ENCODE peak calls at places on chromosomes 4 and X, in nine cellular contexts. One of them, this sample, is unnamed.

GRCh38 chr4:6716958-6717655 is 1.1 kb downstream of the BLOC1S4 start:
- DNase-seq in AG08395: no peak
- DNase-seq in bronchial epithelial cell: no peak
- DNase-seq in RWPE1: no peak
- DNase-seq in stimulated activated CD4-positive, alpha-beta T cell treated with anti-CD3 and anti-CD28 coated beads, Interleukin-4, amount 100 ng/mL, for 48 hours: no peak
- DNase-seq in NCI-H2081: no peak
- DNase-seq in keratinocyte: no peak
- DNase-seq in activated naive CD8-positive, alpha-beta T cell treated with anti-CD3 and anti-CD28 coated beads, Interleukin-2, amount 50 U/mL, for 24 hours: no peak
- DNase-seq in A549: no peak
- DNase-seq in this sample: no peak

GRCh38 chrX:20664774-20665173 is 398.1 kb upstream of the RPS6KA3 start:
- DNase-seq in AG08395: no peak
- DNase-seq in bronchial epithelial cell: no peak
- DNase-seq in activated naive CD8-positive, alpha-beta T cell treated with anti-CD3 and anti-CD28 coated beads, Interleukin-2, amount 50 U/mL, for 24 hours: no peak
- DNase-seq in keratinocyte: no peak
- DNase-seq in stimulated activated CD4-positive, alpha-beta T cell treated with anti-CD3 and anti-CD28 coated beads, Interleukin-4, amount 100 ng/mL, for 48 hours: no peak
- DNase-seq in RWPE1: no peak
- DNase-seq in A549: no peak
- DNase-seq in NCI-H2081: no peak
- DNase-seq in this sample: no peak

GRCh38 chr4:168522371-168522770 is 25.5 kb downstream of the PALLD start:
- DNase-seq in bronchial epithelial cell: no peak
- DNase-seq in A549: no peak
- DNase-seq in activated naive CD8-positive, alpha-beta T cell treated with anti-CD3 and anti-CD28 coated beads, Interleukin-2, amount 50 U/mL, for 24 hours: no peak
- DNase-seq in AG08395: no peak
- DNase-seq in NCI-H2081: no peak
- DNase-seq in stimulated activated CD4-positive, alpha-beta T cell treated with anti-CD3 and anti-CD28 coated beads, Interleukin-4, amount 100 ng/mL, for 48 hours: no peak
- DNase-seq in RWPE1: no peak
- DNase-seq in keratinocyte: no peak
- DNase-seq in this sample: no peak

GRCh38 chr4:13298655-13299054 is 185.5 kb downstream of the RAB28 start:
- DNase-seq in bronchial epithelial cell: no peak
- DNase-seq in stimulated activated CD4-positive, alpha-beta T cell treated with anti-CD3 and anti-CD28 coated beads, Interleukin-4, amount 100 ng/mL, for 48 hours: no peak
- DNase-seq in RWPE1: no peak
- DNase-seq in NCI-H2081: no peak
- DNase-seq in activated naive CD8-positive, alpha-beta T cell treated with anti-CD3 and anti-CD28 coated beads, Interleukin-2, amount 50 U/mL, for 24 hours: no peak
- DNase-seq in AG08395: no peak
- DNase-seq in A549: no peak
- DNase-seq in keratinocyte: no peak
- DNase-seq in this sample: no peak

GRCh38 chr4:106369456-106370060 is 980 bp upstream of the GIMD1 start:
- DNase-seq in stimulated activated CD4-positive, alpha-beta T cell treated with anti-CD3 and anti-CD28 coated beads, Interleukin-4, amount 100 ng/mL, for 48 hours: peak
- DNase-seq in bronchial epithelial cell: peak
- DNase-seq in activated naive CD8-positive, alpha-beta T cell treated with anti-CD3 and anti-CD28 coated beads, Interleukin-2, amount 50 U/mL, for 24 hours: peak
- DNase-seq in A549: peak
- DNase-seq in AG08395: peak
- DNase-seq in keratinocyte: peak
- DNase-seq in RWPE1: peak
- DNase-seq in NCI-H2081: peak
- DNase-seq in this sample: peak

GRCh38 chrX:17527135-17527701 is 152.2 kb downstream of the NHS start:
- DNase-seq in NCI-H2081: no peak
- DNase-seq in stimulated activated CD4-positive, alpha-beta T cell treated with anti-CD3 and anti-CD28 coated beads, Interleukin-4, amount 100 ng/mL, for 48 hours: no peak
- DNase-seq in activated naive CD8-positive, alpha-beta T cell treated with anti-CD3 and anti-CD28 coated beads, Interleukin-2, amount 50 U/mL, for 24 hours: no peak
- DNase-seq in RWPE1: no peak
- DNase-seq in bronchial epithelial cell: no peak
- DNase-seq in AG08395: no peak
- DNase-seq in keratinocyte: no peak
- DNase-seq in A549: no peak
- DNase-seq in this sample: no peak

GRCh38 chr4:163193717-163194116 is 27.0 kb upstream of the NAF1 start:
- DNase-seq in RWPE1: no peak
- DNase-seq in bronchial epithelial cell: no peak
- DNase-seq in activated naive CD8-positive, alpha-beta T cell treated with anti-CD3 and anti-CD28 coated beads, Interleukin-2, amount 50 U/mL, for 24 hours: no peak
- DNase-seq in AG08395: no peak
- DNase-seq in A549: no peak
- DNase-seq in NCI-H2081: no peak
- DNase-seq in keratinocyte: no peak
- DNase-seq in stimulated activated CD4-positive, alpha-beta T cell treated with anti-CD3 and anti-CD28 coated beads, Interleukin-4, amount 100 ng/mL, for 48 hours: no peak
- DNase-seq in this sample: no peak

GRCh38 chrX:17247144-17247543 is 127.9 kb upstream of the NHS start:
- DNase-seq in stimulated activated CD4-positive, alpha-beta T cell treated with anti-CD3 and anti-CD28 coated beads, Interleukin-4, amount 100 ng/mL, for 48 hours: no peak
- DNase-seq in NCI-H2081: no peak
- DNase-seq in keratinocyte: no peak
- DNase-seq in activated naive CD8-positive, alpha-beta T cell treated with anti-CD3 and anti-CD28 coated beads, Interleukin-2, amount 50 U/mL, for 24 hours: no peak
- DNase-seq in RWPE1: no peak
- DNase-seq in AG08395: no peak
- DNase-seq in bronchial epithelial cell: no peak
- DNase-seq in A549: peak
- DNase-seq in this sample: no peak

GRCh38 chrX:6738518-6739470 is 203.9 kb upstream of the VCX3A start:
- DNase-seq in NCI-H2081: no peak
- DNase-seq in bronchial epithelial cell: no peak
- DNase-seq in activated naive CD8-positive, alpha-beta T cell treated with anti-CD3 and anti-CD28 coated beads, Interleukin-2, amount 50 U/mL, for 24 hours: no peak
- DNase-seq in RWPE1: no peak
- DNase-seq in stimulated activated CD4-positive, alpha-beta T cell treated with anti-CD3 and anti-CD28 coated beads, Interleukin-4, amount 100 ng/mL, for 48 hours: no peak
- DNase-seq in A549: no peak
- DNase-seq in keratinocyte: no peak
- DNase-seq in AG08395: no peak
- DNase-seq in this sample: no peak

GRCh38 chrX:151828434-151829080 is 84.1 kb upstream of the MAGEA4 start:
- DNase-seq in bronchial epithelial cell: peak
- DNase-seq in NCI-H2081: no peak
- DNase-seq in A549: no peak
- DNase-seq in activated naive CD8-positive, alpha-beta T cell treated with anti-CD3 and anti-CD28 coated beads, Interleukin-2, amount 50 U/mL, for 24 hours: no peak
- DNase-seq in AG08395: no peak
- DNase-seq in stimulated activated CD4-positive, alpha-beta T cell treated with anti-CD3 and anti-CD28 coated beads, Interleukin-4, amount 100 ng/mL, for 48 hours: no peak
- DNase-seq in keratinocyte: no peak
- DNase-seq in RWPE1: peak
- DNase-seq in this sample: peak

GRCh38 chr4:23717528-23718248 is 172.2 kb downstream of the PPARGC1A start:
- DNase-seq in RWPE1: peak
- DNase-seq in bronchial epithelial cell: peak
- DNase-seq in keratinocyte: no peak
- DNase-seq in NCI-H2081: peak
- DNase-seq in stimulated activated CD4-positive, alpha-beta T cell treated with anti-CD3 and anti-CD28 coated beads, Interleukin-4, amount 100 ng/mL, for 48 hours: no peak
- DNase-seq in A549: peak
- DNase-seq in activated naive CD8-positive, alpha-beta T cell treated with anti-CD3 and anti-CD28 coated beads, Interleukin-2, amount 50 U/mL, for 24 hours: no peak
- DNase-seq in AG08395: peak
- DNase-seq in this sample: peak

GRCh38 chrX:127457161-127457560 is 595.0 kb downstream of the ACTRT1 start:
- DNase-seq in bronchial epithelial cell: peak
- DNase-seq in activated naive CD8-positive, alpha-beta T cell treated with anti-CD3 and anti-CD28 coated beads, Interleukin-2, amount 50 U/mL, for 24 hours: no peak
- DNase-seq in A549: no peak
- DNase-seq in AG08395: no peak
- DNase-seq in keratinocyte: no peak
- DNase-seq in stimulated activated CD4-positive, alpha-beta T cell treated with anti-CD3 and anti-CD28 coated beads, Interleukin-4, amount 100 ng/mL, for 48 hours: no peak
- DNase-seq in RWPE1: no peak
- DNase-seq in NCI-H2081: no peak
- DNase-seq in this sample: no peak

GRCh38 chr4:168598191-168598590 is 101.3 kb downstream of the PALLD start:
- DNase-seq in AG08395: peak
- DNase-seq in NCI-H2081: no peak
- DNase-seq in RWPE1: no peak
- DNase-seq in A549: no peak
- DNase-seq in keratinocyte: no peak
- DNase-seq in bronchial epithelial cell: peak
- DNase-seq in stimulated activated CD4-positive, alpha-beta T cell treated with anti-CD3 and anti-CD28 coated beads, Interleukin-4, amount 100 ng/mL, for 48 hours: no peak
- DNase-seq in activated naive CD8-positive, alpha-beta T cell treated with anti-CD3 and anti-CD28 coated beads, Interleukin-2, amount 50 U/mL, for 24 hours: no peak
- DNase-seq in this sample: peak

GRCh38 chr4:538542-539142 is 37.5 kb downstream of the TMEM271 start:
- DNase-seq in AG08395: no peak
- DNase-seq in keratinocyte: no peak
- DNase-seq in RWPE1: no peak
- DNase-seq in A549: no peak
- DNase-seq in bronchial epithelial cell: no peak
- DNase-seq in NCI-H2081: no peak
- DNase-seq in activated naive CD8-positive, alpha-beta T cell treated with anti-CD3 and anti-CD28 coated beads, Interleukin-2, amount 50 U/mL, for 24 hours: no peak
- DNase-seq in stimulated activated CD4-positive, alpha-beta T cell treated with anti-CD3 and anti-CD28 coated beads, Interleukin-4, amount 100 ng/mL, for 48 hours: no peak
- DNase-seq in this sample: no peak

GRCh38 chr4:55184600-55185523 is 59.5 kb upstream of the KDR start:
- DNase-seq in RWPE1: no peak
- DNase-seq in NCI-H2081: peak
- DNase-seq in keratinocyte: peak
- DNase-seq in bronchial epithelial cell: no peak
- DNase-seq in AG08395: peak
- DNase-seq in stimulated activated CD4-positive, alpha-beta T cell treated with anti-CD3 and anti-CD28 coated beads, Interleukin-4, amount 100 ng/mL, for 48 hours: no peak
- DNase-seq in activated naive CD8-positive, alpha-beta T cell treated with anti-CD3 and anti-CD28 coated beads, Interleukin-2, amount 50 U/mL, for 24 hours: peak
- DNase-seq in A549: peak
- DNase-seq in this sample: no peak

GRCh38 chrX:41781500-41781899 is 57.5 kb downstream of the GPR82 start:
- DNase-seq in A549: peak
- DNase-seq in stimulated activated CD4-positive, alpha-beta T cell treated with anti-CD3 and anti-CD28 coated beads, Interleukin-4, amount 100 ng/mL, for 48 hours: no peak
- DNase-seq in RWPE1: peak
- DNase-seq in NCI-H2081: peak
- DNase-seq in AG08395: peak
- DNase-seq in keratinocyte: no peak
- DNase-seq in activated naive CD8-positive, alpha-beta T cell treated with anti-CD3 and anti-CD28 coated beads, Interleukin-2, amount 50 U/mL, for 24 hours: no peak
- DNase-seq in bronchial epithelial cell: peak
- DNase-seq in this sample: peak

GRCh38 chr4:99300934-99301333 is 10.1 kb upstream of the ADH1A start:
- DNase-seq in NCI-H2081: peak
- DNase-seq in stimulated activated CD4-positive, alpha-beta T cell treated with anti-CD3 and anti-CD28 coated beads, Interleukin-4, amount 100 ng/mL, for 48 hours: no peak
- DNase-seq in RWPE1: peak
- DNase-seq in A549: peak
- DNase-seq in activated naive CD8-positive, alpha-beta T cell treated with anti-CD3 and anti-CD28 coated beads, Interleukin-2, amount 50 U/mL, for 24 hours: no peak
- DNase-seq in keratinocyte: no peak
- DNase-seq in bronchial epithelial cell: peak
- DNase-seq in AG08395: peak
- DNase-seq in this sample: peak

GRCh38 chr4:73583661-73584060 is 36.6 kb downstream of the RASSF6 start:
- DNase-seq in stimulated activated CD4-positive, alpha-beta T cell treated with anti-CD3 and anti-CD28 coated beads, Interleukin-4, amount 100 ng/mL, for 48 hours: no peak
- DNase-seq in A549: no peak
- DNase-seq in bronchial epithelial cell: no peak
- DNase-seq in RWPE1: no peak
- DNase-seq in activated naive CD8-positive, alpha-beta T cell treated with anti-CD3 and anti-CD28 coated beads, Interleukin-2, amount 50 U/mL, for 24 hours: no peak
- DNase-seq in NCI-H2081: no peak
- DNase-seq in keratinocyte: no peak
- DNase-seq in AG08395: no peak
- DNase-seq in this sample: no peak

GRCh38 chrX:150370589-150371312 is 7.6 kb downstream of the MAMLD1 start:
- DNase-seq in A549: no peak
- DNase-seq in AG08395: no peak
- DNase-seq in bronchial epithelial cell: no peak
- DNase-seq in activated naive CD8-positive, alpha-beta T cell treated with anti-CD3 and anti-CD28 coated beads, Interleukin-2, amount 50 U/mL, for 24 hours: no peak
- DNase-seq in keratinocyte: no peak
- DNase-seq in NCI-H2081: no peak
- DNase-seq in RWPE1: no peak
- DNase-seq in stimulated activated CD4-positive, alpha-beta T cell treated with anti-CD3 and anti-CD28 coated beads, Interleukin-4, amount 100 ng/mL, for 48 hours: no peak
- DNase-seq in this sample: no peak

GRCh38 chrX:150770623-150771022 is 77.4 kb downstream of the MTMR1 start:
- DNase-seq in bronchial epithelial cell: no peak
- DNase-seq in keratinocyte: no peak
- DNase-seq in NCI-H2081: no peak
- DNase-seq in A549: no peak
- DNase-seq in stimulated activated CD4-positive, alpha-beta T cell treated with anti-CD3 and anti-CD28 coated beads, Interleukin-4, amount 100 ng/mL, for 48 hours: no peak
- DNase-seq in RWPE1: no peak
- DNase-seq in AG08395: no peak
- DNase-seq in activated naive CD8-positive, alpha-beta T cell treated with anti-CD3 and anti-CD28 coated beads, Interleukin-2, amount 50 U/mL, for 24 hours: no peak
- DNase-seq in this sample: no peak

GRCh38 chr4:84966382-84967291 is at the start of gene WDFY3:
- DNase-seq in A549: peak
- DNase-seq in NCI-H2081: peak
- DNase-seq in activated naive CD8-positive, alpha-beta T cell treated with anti-CD3 and anti-CD28 coated beads, Interleukin-2, amount 50 U/mL, for 24 hours: peak
- DNase-seq in AG08395: peak
- DNase-seq in stimulated activated CD4-positive, alpha-beta T cell treated with anti-CD3 and anti-CD28 coated beads, Interleukin-4, amount 100 ng/mL, for 48 hours: peak
- DNase-seq in bronchial epithelial cell: peak
- DNase-seq in keratinocyte: no peak
- DNase-seq in RWPE1: peak
- DNase-seq in this sample: peak

GRCh38 chrX:45524296-45524695 is 323.6 kb upstream of the DIPK2B start:
- DNase-seq in activated naive CD8-positive, alpha-beta T cell treated with anti-CD3 and anti-CD28 coated beads, Interleukin-2, amount 50 U/mL, for 24 hours: no peak
- DNase-seq in NCI-H2081: peak
- DNase-seq in stimulated activated CD4-positive, alpha-beta T cell treated with anti-CD3 and anti-CD28 coated beads, Interleukin-4, amount 100 ng/mL, for 48 hours: no peak
- DNase-seq in A549: no peak
- DNase-seq in keratinocyte: no peak
- DNase-seq in RWPE1: no peak
- DNase-seq in AG08395: no peak
- DNase-seq in bronchial epithelial cell: peak
- DNase-seq in this sample: peak

GRCh38 chrX:94204524-94204923 is 530.5 kb downstream of the FAM133A start:
- DNase-seq in keratinocyte: no peak
- DNase-seq in A549: no peak
- DNase-seq in AG08395: no peak
- DNase-seq in stimulated activated CD4-positive, alpha-beta T cell treated with anti-CD3 and anti-CD28 coated beads, Interleukin-4, amount 100 ng/mL, for 48 hours: no peak
- DNase-seq in activated naive CD8-positive, alpha-beta T cell treated with anti-CD3 and anti-CD28 coated beads, Interleukin-2, amount 50 U/mL, for 24 hours: no peak
- DNase-seq in bronchial epithelial cell: no peak
- DNase-seq in NCI-H2081: no peak
- DNase-seq in RWPE1: no peak
- DNase-seq in this sample: peak

GRCh38 chrX:17046478-17047097 is 100.1 kb downstream of the REPS2 start:
- DNase-seq in stimulated activated CD4-positive, alpha-beta T cell treated with anti-CD3 and anti-CD28 coated beads, Interleukin-4, amount 100 ng/mL, for 48 hours: peak
- DNase-seq in A549: peak
- DNase-seq in AG08395: peak
- DNase-seq in bronchial epithelial cell: peak
- DNase-seq in NCI-H2081: peak
- DNase-seq in RWPE1: peak
- DNase-seq in keratinocyte: no peak
- DNase-seq in activated naive CD8-positive, alpha-beta T cell treated with anti-CD3 and anti-CD28 coated beads, Interleukin-2, amount 50 U/mL, for 24 hours: peak
- DNase-seq in this sample: peak

GRCh38 chr4:56979674-56980073 is 978 bp downstream of the POLR2B start:
- DNase-seq in activated naive CD8-positive, alpha-beta T cell treated with anti-CD3 and anti-CD28 coated beads, Interleukin-2, amount 50 U/mL, for 24 hours: peak
- DNase-seq in keratinocyte: no peak
- DNase-seq in A549: no peak
- DNase-seq in RWPE1: no peak
- DNase-seq in AG08395: no peak
- DNase-seq in stimulated activated CD4-positive, alpha-beta T cell treated with anti-CD3 and anti-CD28 coated beads, Interleukin-4, amount 100 ng/mL, for 48 hours: peak
- DNase-seq in NCI-H2081: no peak
- DNase-seq in bronchial epithelial cell: peak
- DNase-seq in this sample: peak

GRCh38 chr4:8264106-8264505 is 5.4 kb upstream of the HTRA3 start:
- DNase-seq in NCI-H2081: no peak
- DNase-seq in RWPE1: no peak
- DNase-seq in AG08395: no peak
- DNase-seq in activated naive CD8-positive, alpha-beta T cell treated with anti-CD3 and anti-CD28 coated beads, Interleukin-2, amount 50 U/mL, for 24 hours: no peak
- DNase-seq in A549: no peak
- DNase-seq in keratinocyte: no peak
- DNase-seq in stimulated activated CD4-positive, alpha-beta T cell treated with anti-CD3 and anti-CD28 coated beads, Interleukin-4, amount 100 ng/mL, for 48 hours: no peak
- DNase-seq in bronchial epithelial cell: no peak
- DNase-seq in this sample: no peak

GRCh38 chr4:79211490-79211889 is 114.4 kb downstream of the NAA11 start:
- DNase-seq in stimulated activated CD4-positive, alpha-beta T cell treated with anti-CD3 and anti-CD28 coated beads, Interleukin-4, amount 100 ng/mL, for 48 hours: no peak
- DNase-seq in keratinocyte: no peak
- DNase-seq in RWPE1: no peak
- DNase-seq in activated naive CD8-positive, alpha-beta T cell treated with anti-CD3 and anti-CD28 coated beads, Interleukin-2, amount 50 U/mL, for 24 hours: no peak
- DNase-seq in A549: no peak
- DNase-seq in AG08395: no peak
- DNase-seq in bronchial epithelial cell: no peak
- DNase-seq in NCI-H2081: peak
- DNase-seq in this sample: no peak

GRCh38 chr4:80897537-80898303 is 132.8 kb upstream of the BMP3 start:
- DNase-seq in NCI-H2081: no peak
- DNase-seq in stimulated activated CD4-positive, alpha-beta T cell treated with anti-CD3 and anti-CD28 coated beads, Interleukin-4, amount 100 ng/mL, for 48 hours: no peak
- DNase-seq in activated naive CD8-positive, alpha-beta T cell treated with anti-CD3 and anti-CD28 coated beads, Interleukin-2, amount 50 U/mL, for 24 hours: no peak
- DNase-seq in bronchial epithelial cell: peak
- DNase-seq in RWPE1: no peak
- DNase-seq in keratinocyte: no peak
- DNase-seq in AG08395: no peak
- DNase-seq in A549: no peak
- DNase-seq in this sample: peak

GRCh38 chrX:34521563-34521962 is 135.5 kb downstream of the TMEM47 start:
- DNase-seq in keratinocyte: no peak
- DNase-seq in stimulated activated CD4-positive, alpha-beta T cell treated with anti-CD3 and anti-CD28 coated beads, Interleukin-4, amount 100 ng/mL, for 48 hours: no peak
- DNase-seq in activated naive CD8-positive, alpha-beta T cell treated with anti-CD3 and anti-CD28 coated beads, Interleukin-2, amount 50 U/mL, for 24 hours: no peak
- DNase-seq in NCI-H2081: no peak
- DNase-seq in RWPE1: peak
- DNase-seq in AG08395: peak
- DNase-seq in A549: peak
- DNase-seq in bronchial epithelial cell: peak
- DNase-seq in this sample: peak

GRCh38 chr4:16019666-16020065 is 56.7 kb upstream of the FGFBP2 start:
- DNase-seq in stimulated activated CD4-positive, alpha-beta T cell treated with anti-CD3 and anti-CD28 coated beads, Interleukin-4, amount 100 ng/mL, for 48 hours: no peak
- DNase-seq in keratinocyte: no peak
- DNase-seq in bronchial epithelial cell: no peak
- DNase-seq in AG08395: no peak
- DNase-seq in RWPE1: no peak
- DNase-seq in activated naive CD8-positive, alpha-beta T cell treated with anti-CD3 and anti-CD28 coated beads, Interleukin-2, amount 50 U/mL, for 24 hours: no peak
- DNase-seq in NCI-H2081: no peak
- DNase-seq in A549: no peak
- DNase-seq in this sample: no peak

GRCh38 chrX:82585868-82586267 is 922.2 kb upstream of the POU3F4 start:
- DNase-seq in bronchial epithelial cell: no peak
- DNase-seq in AG08395: no peak
- DNase-seq in stimulated activated CD4-positive, alpha-beta T cell treated with anti-CD3 and anti-CD28 coated beads, Interleukin-4, amount 100 ng/mL, for 48 hours: no peak
- DNase-seq in keratinocyte: no peak
- DNase-seq in NCI-H2081: no peak
- DNase-seq in RWPE1: no peak
- DNase-seq in A549: no peak
- DNase-seq in activated naive CD8-positive, alpha-beta T cell treated with anti-CD3 and anti-CD28 coated beads, Interleukin-2, amount 50 U/mL, for 24 hours: no peak
- DNase-seq in this sample: no peak

This sample was measured in mammary epithelial cell.